ENCODE peak calls at places on chromosomes 1 and 21, in six cellular contexts. One of them, this sample, is unnamed.

GRCh38 chr1:21184266-21184665 is 7.6 kb upstream of the EIF4G3 start:
- DNase-seq in neuronal stem cell: no peak
- DNase-seq in H1: no peak
- DNase-seq in IMR-90: no peak
- DNase-seq in mesenchymal stem cell: no peak
- DNase-seq in trophoblast cell: no peak
- DNase-seq in this sample: no peak

GRCh38 chr1:22914156-22914555 is 58.5 kb downstream of the LACTBL1 start:
- DNase-seq in neuronal stem cell: no peak
- DNase-seq in trophoblast cell: no peak
- DNase-seq in IMR-90: no peak
- DNase-seq in mesenchymal stem cell: no peak
- DNase-seq in H1: no peak
- DNase-seq in this sample: no peak

GRCh38 chr1:64983110-64983509 is 16.8 kb upstream of the JAK1 start:
- DNase-seq in mesenchymal stem cell: peak; percentile 94
- DNase-seq in trophoblast cell: peak; percentile 97
- DNase-seq in IMR-90: peak; percentile 71
- DNase-seq in neuronal stem cell: no peak
- DNase-seq in H1: no peak
- DNase-seq in this sample: no peak

GRCh38 chr1:248858096-248858890 is 592 bp downstream of the ZNF692 start:
- DNase-seq in trophoblast cell: peak; percentile 86
- DNase-seq in H1: peak; percentile 39
- DNase-seq in mesenchymal stem cell: peak; percentile 80
- DNase-seq in IMR-90: peak; percentile 64
- DNase-seq in neuronal stem cell: peak; percentile 64
- DNase-seq in this sample: peak; percentile 81

GRCh38 chr1:187409341-187409740 is 580.6 kb downstream of the PLA2G4A start:
- DNase-seq in trophoblast cell: peak; percentile 37
- DNase-seq in H1: no peak
- DNase-seq in IMR-90: peak; percentile 73
- DNase-seq in neuronal stem cell: no peak
- DNase-seq in mesenchymal stem cell: peak; percentile 94
- DNase-seq in this sample: no peak

GRCh38 chr21:43308101-43308500 is 118.8 kb downstream of the SIK1 start:
- DNase-seq in trophoblast cell: no peak
- DNase-seq in IMR-90: no peak
- DNase-seq in H1: no peak
- DNase-seq in neuronal stem cell: no peak
- DNase-seq in mesenchymal stem cell: no peak
- DNase-seq in this sample: no peak

GRCh38 chr1:25927541-25928265 is 21.5 kb upstream of the STMN1 start:
- DNase-seq in trophoblast cell: no peak
- DNase-seq in IMR-90: no peak
- DNase-seq in mesenchymal stem cell: peak; percentile 8
- DNase-seq in H1: no peak
- DNase-seq in neuronal stem cell: peak; percentile 64
- DNase-seq in this sample: peak; percentile 62

GRCh38 chr1:216824511-216824910 is 101.3 kb upstream of the ESRRG start:
- DNase-seq in mesenchymal stem cell: no peak
- DNase-seq in H1: no peak
- DNase-seq in neuronal stem cell: no peak
- DNase-seq in trophoblast cell: no peak
- DNase-seq in IMR-90: peak; percentile 47
- DNase-seq in this sample: no peak

GRCh38 chr1:119187416-119187815 is 47.0 kb upstream of the WARS2 start:
- DNase-seq in trophoblast cell: no peak
- DNase-seq in H1: no peak
- DNase-seq in IMR-90: no peak
- DNase-seq in mesenchymal stem cell: no peak
- DNase-seq in neuronal stem cell: no peak
- DNase-seq in this sample: no peak

GRCh38 chr21:29390778-29391177 is 92.1 kb downstream of the BACH1 start:
- DNase-seq in IMR-90: no peak
- DNase-seq in mesenchymal stem cell: no peak
- DNase-seq in neuronal stem cell: no peak
- DNase-seq in H1: no peak
- DNase-seq in trophoblast cell: no peak
- DNase-seq in this sample: no peak

GRCh38 chr1:89563957-89564604 is 39.5 kb downstream of the LRRC8B start:
- DNase-seq in IMR-90: no peak
- DNase-seq in trophoblast cell: no peak
- DNase-seq in H1: no peak
- DNase-seq in neuronal stem cell: no peak
- DNase-seq in mesenchymal stem cell: no peak
- DNase-seq in this sample: no peak

GRCh38 chr1:58755468-58755872 is 28.4 kb downstream of the JUN start:
- DNase-seq in trophoblast cell: no peak
- DNase-seq in H1: no peak
- DNase-seq in IMR-90: peak; percentile 100
- DNase-seq in neuronal stem cell: no peak
- DNase-seq in mesenchymal stem cell: peak; percentile 97
- DNase-seq in this sample: no peak

GRCh38 chr1:20975668-20976067 is 188.6 kb upstream of the HP1BP3 start:
- DNase-seq in H1: no peak
- DNase-seq in mesenchymal stem cell: no peak
- DNase-seq in trophoblast cell: no peak
- DNase-seq in IMR-90: no peak
- DNase-seq in neuronal stem cell: no peak
- DNase-seq in this sample: no peak

GRCh38 chr1:145991799-145992412 is 4.5 kb downstream of the TXNIP start:
- DNase-seq in IMR-90: no peak
- DNase-seq in mesenchymal stem cell: no peak
- DNase-seq in H1: no peak
- DNase-seq in trophoblast cell: no peak
- DNase-seq in neuronal stem cell: no peak
- DNase-seq in this sample: no peak

GRCh38 chr1:198157847-198158765 is 1.3 kb downstream of the NEK7 start:
- DNase-seq in H1: no peak
- DNase-seq in trophoblast cell: no peak
- DNase-seq in mesenchymal stem cell: no peak
- DNase-seq in neuronal stem cell: peak; percentile 20
- DNase-seq in IMR-90: peak; percentile 57
- DNase-seq in this sample: peak; percentile 39

GRCh38 chr1:36530791-36531190 is 48.1 kb upstream of the CSF3R start:
- DNase-seq in IMR-90: no peak
- DNase-seq in H1: no peak
- DNase-seq in mesenchymal stem cell: no peak
- DNase-seq in trophoblast cell: no peak
- DNase-seq in neuronal stem cell: no peak
- DNase-seq in this sample: no peak

GRCh38 chr21:17387030-17387617 is 125.7 kb upstream of the CXADR start:
- DNase-seq in H1: no peak
- DNase-seq in IMR-90: peak; percentile 59
- DNase-seq in neuronal stem cell: peak; percentile 61
- DNase-seq in mesenchymal stem cell: peak; percentile 58
- DNase-seq in trophoblast cell: peak; percentile 17
- DNase-seq in this sample: no peak

GRCh38 chr1:40936878-40937484 is 42.5 kb upstream of the CTPS1 start:
- DNase-seq in mesenchymal stem cell: peak; percentile 70
- DNase-seq in IMR-90: peak; percentile 86
- DNase-seq in H1: no peak
- DNase-seq in trophoblast cell: no peak
- DNase-seq in neuronal stem cell: no peak
- DNase-seq in this sample: no peak

GRCh38 chr1:78223417-78224215 is 177.8 kb downstream of the GIPC2 start:
- DNase-seq in trophoblast cell: no peak
- DNase-seq in neuronal stem cell: no peak
- DNase-seq in IMR-90: peak; percentile 64
- DNase-seq in mesenchymal stem cell: no peak
- DNase-seq in H1: no peak
- DNase-seq in this sample: no peak

GRCh38 chr1:30467101-30467500 is 256.3 kb downstream of the MATN1 start:
- DNase-seq in IMR-90: no peak
- DNase-seq in trophoblast cell: no peak
- DNase-seq in H1: no peak
- DNase-seq in mesenchymal stem cell: no peak
- DNase-seq in neuronal stem cell: no peak
- DNase-seq in this sample: no peak

GRCh38 chr21:16597768-16598167 is 868.0 kb downstream of the USP25 start:
- DNase-seq in IMR-90: no peak
- DNase-seq in mesenchymal stem cell: no peak
- DNase-seq in H1: no peak
- DNase-seq in neuronal stem cell: no peak
- DNase-seq in trophoblast cell: no peak
- DNase-seq in this sample: no peak

GRCh38 chr1:246798107-246798506 is 73.9 kb downstream of the SCCPDH start:
- DNase-seq in neuronal stem cell: no peak
- DNase-seq in IMR-90: no peak
- DNase-seq in trophoblast cell: no peak
- DNase-seq in mesenchymal stem cell: no peak
- DNase-seq in H1: no peak
- DNase-seq in this sample: no peak

GRCh38 chr1:246798606-246799496 is 74.6 kb downstream of the SCCPDH start:
- DNase-seq in trophoblast cell: no peak
- DNase-seq in IMR-90: no peak
- DNase-seq in mesenchymal stem cell: no peak
- DNase-seq in neuronal stem cell: no peak
- DNase-seq in H1: no peak
- DNase-seq in this sample: no peak

GRCh38 chr1:246800800-246801199 is 76.6 kb downstream of the SCCPDH start:
- DNase-seq in neuronal stem cell: no peak
- DNase-seq in H1: no peak
- DNase-seq in IMR-90: no peak
- DNase-seq in mesenchymal stem cell: no peak
- DNase-seq in trophoblast cell: no peak
- DNase-seq in this sample: no peak

GRCh38 chr1:246801241-246802020 is 77.2 kb downstream of the SCCPDH start:
- DNase-seq in H1: no peak
- DNase-seq in trophoblast cell: no peak
- DNase-seq in neuronal stem cell: no peak
- DNase-seq in mesenchymal stem cell: no peak
- DNase-seq in IMR-90: peak; percentile 7
- DNase-seq in this sample: no peak

DNA sequence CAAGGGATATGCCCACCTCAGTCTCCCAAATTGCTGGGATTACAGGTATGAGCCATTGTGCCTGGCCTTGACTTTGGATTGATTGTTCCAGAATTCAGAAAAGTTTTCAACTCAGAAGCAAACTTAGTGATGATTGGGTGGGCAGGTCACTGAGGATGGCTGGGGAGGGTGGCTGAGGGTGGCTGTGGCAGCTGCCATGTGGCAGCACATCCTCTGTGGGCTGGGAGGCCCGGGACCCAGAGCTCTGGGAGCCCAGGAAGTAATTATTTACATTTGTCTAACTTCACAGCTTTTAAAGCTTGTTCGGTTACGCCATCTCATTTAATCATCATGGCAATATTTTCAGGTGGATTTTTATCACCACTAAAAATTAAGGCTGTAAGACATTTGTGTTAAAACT is 76.1 kb downstream of the SCCPDH start:
- DNase-seq in IMR-90: no peak
- DNase-seq in mesenchymal stem cell: no peak
- DNase-seq in neuronal stem cell: no peak
- DNase-seq in H1: no peak
- DNase-seq in trophoblast cell: no peak
- DNase-seq in this sample: no peak
- H4K91ac ChIP-seq in IMR-90: no peak overlapping the region
- H4K91ac ChIP-seq in mesenchymal stem cell: no peak overlapping the region
- H4K91ac ChIP-seq in neuronal stem cell: no peak overlapping the region
- H4K91ac ChIP-seq in H1: no peak overlapping the region
- H4K91ac ChIP-seq in trophoblast cell: no peak overlapping the region
- H4K91ac ChIP-seq in this sample: no peak overlapping the region

GRCh38 chr1:150003826-150004225 is 6.7 kb downstream of the OTUD7B start:
- DNase-seq in neuronal stem cell: no peak
- DNase-seq in mesenchymal stem cell: no peak
- DNase-seq in trophoblast cell: no peak
- DNase-seq in H1: no peak
- DNase-seq in IMR-90: no peak
- DNase-seq in this sample: no peak
- H4K91ac ChIP-seq in neuronal stem cell: no peak overlapping the region
- H4K91ac ChIP-seq in mesenchymal stem cell: no peak overlapping the region
- H4K91ac ChIP-seq in trophoblast cell: no peak overlapping the region
- H4K91ac ChIP-seq in H1: no peak overlapping the region
- H4K91ac ChIP-seq in IMR-90: no peak overlapping the region
- H4K91ac ChIP-seq in this sample: no peak overlapping the region

GRCh38 chr1:108610073-108610472 is 50.2 kb downstream of the EEIG2 start:
- DNase-seq in IMR-90: no peak
- DNase-seq in H1: no peak
- DNase-seq in trophoblast cell: no peak
- DNase-seq in mesenchymal stem cell: no peak
- DNase-seq in neuronal stem cell: no peak
- DNase-seq in this sample: no peak

GRCh38 chr1:108615544-108615943 is 45.3 kb downstream of the HENMT1 start:
- DNase-seq in neuronal stem cell: no peak
- DNase-seq in IMR-90: no peak
- DNase-seq in trophoblast cell: no peak
- DNase-seq in mesenchymal stem cell: no peak
- DNase-seq in H1: no peak
- DNase-seq in this sample: no peak

GRCh38 chr1:108609483-108610066 is 49.7 kb downstream of the EEIG2 start:
- DNase-seq in trophoblast cell: no peak
- DNase-seq in H1: no peak
- DNase-seq in IMR-90: no peak
- DNase-seq in neuronal stem cell: no peak
- DNase-seq in mesenchymal stem cell: no peak
- DNase-seq in this sample: no peak

GRCh38 chr1:108612496-108612895 is 48.4 kb downstream of the HENMT1 start:
- DNase-seq in IMR-90: no peak
- DNase-seq in H1: no peak
- DNase-seq in mesenchymal stem cell: no peak
- DNase-seq in neuronal stem cell: no peak
- DNase-seq in trophoblast cell: no peak
- DNase-seq in this sample: no peak

DNA sequence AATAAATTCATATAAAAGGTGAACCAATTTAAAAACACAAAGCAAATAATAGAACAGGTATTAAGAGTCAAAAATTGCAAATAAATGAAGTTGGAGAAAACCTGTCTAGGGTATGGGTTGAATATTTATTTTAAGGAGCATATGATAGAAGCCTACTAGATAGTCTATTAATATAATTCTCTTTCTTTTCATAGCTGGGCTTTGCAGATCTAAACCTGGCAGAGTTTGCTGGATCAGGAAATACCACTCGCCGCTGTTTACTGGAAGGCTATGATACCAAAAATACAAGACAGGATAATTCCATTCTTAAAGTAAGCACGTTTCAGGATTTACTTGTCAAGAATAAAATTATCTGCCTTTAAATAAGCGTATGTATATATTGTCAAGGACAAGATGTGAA is 48.9 kb downstream of the HENMT1 start:
- DNase-seq in neuronal stem cell: no peak
- DNase-seq in mesenchymal stem cell: no peak
- DNase-seq in trophoblast cell: no peak
- DNase-seq in H1: no peak
- DNase-seq in IMR-90: no peak
- DNase-seq in this sample: no peak
- H4K91ac ChIP-seq in neuronal stem cell: no peak overlapping the region
- H4K91ac ChIP-seq in mesenchymal stem cell: no peak overlapping the region
- H4K91ac ChIP-seq in trophoblast cell: no peak overlapping the region
- H4K91ac ChIP-seq in H1: no peak overlapping the region
- H4K91ac ChIP-seq in IMR-90: no peak overlapping the region
- H4K91ac ChIP-seq in this sample: no peak overlapping the region

GRCh38 chr1:76202670-76203069 is 128.1 kb downstream of the ST6GALNAC3 start:
- DNase-seq in neuronal stem cell: no peak
- DNase-seq in mesenchymal stem cell: no peak
- DNase-seq in trophoblast cell: no peak
- DNase-seq in IMR-90: no peak
- DNase-seq in H1: no peak
- DNase-seq in this sample: no peak

GRCh38 chr1:76198452-76198851 is 123.9 kb downstream of the ST6GALNAC3 start:
- DNase-seq in H1: no peak
- DNase-seq in trophoblast cell: no peak
- DNase-seq in mesenchymal stem cell: no peak
- DNase-seq in neuronal stem cell: no peak
- DNase-seq in IMR-90: no peak
- DNase-seq in this sample: no peak

GRCh38 chr1:76203132-76203531 is 128.6 kb downstream of the ST6GALNAC3 start:
- DNase-seq in IMR-90: no peak
- DNase-seq in mesenchymal stem cell: no peak
- DNase-seq in neuronal stem cell: no peak
- DNase-seq in trophoblast cell: no peak
- DNase-seq in H1: no peak
- DNase-seq in this sample: no peak
- H4K91ac ChIP-seq in IMR-90: no peak overlapping the region
- H4K91ac ChIP-seq in mesenchymal stem cell: no peak overlapping the region
- H4K91ac ChIP-seq in neuronal stem cell: no peak overlapping the region
- H4K91ac ChIP-seq in trophoblast cell: no peak overlapping the region
- H4K91ac ChIP-seq in H1: no peak overlapping the region
- H4K91ac ChIP-seq in this sample: no peak overlapping the region

This sample was measured in H9.